ENCODE peak calls at places on chromosome 5, in eight cellular contexts. I is effector CD4-positive, alpha-beta T cell; O is HEK293T; Q is activated CD8-positive, alpha-beta memory T cell treated with anti-CD3 and anti-CD28 coated beads for 1 hour; A is right lobe of liver; M is T1000; B is stimulated activated CD8-positive, alpha-beta memory T cell treated with anti-CD3 and anti-CD28 coated beads, Interleukin-15, amount 100 ng/mL, for 1 hour; X is activated T-cell treated with anti-CD3 and anti-CD28 coated beads, Interleukin-2, amount 50 U/mL, for 1 hour. W is an unnamed sample.

GRCh38 chr5:78799254-78800017 is 150.9 kb upstream of the LHFPL2 start:
- DNase-seq in I (no peak), O (no peak), Q (no peak), A (no peak), M (no peak), B (no peak), X (no peak), W (no peak)

GRCh38 chr5:25345240-25345771 is 700.5 kb upstream of the CDH10 start:
- DNase-seq in I (no peak), O (no peak), Q (no peak), A (no peak), M (no peak), B (no peak), X (no peak), W (no peak)

GRCh38 chr5:120240716-120241115 is 223.4 kb upstream of the PRR16 start:
- DNase-seq in I (no peak), O (no peak), Q (no peak), A (no peak), M (no peak), B (no peak), X (no peak), W (no peak)

GRCh38 chr5:1031306-1031959 is 22.8 kb downstream of the NKD2 start:
- DNase-seq in I (no peak), O (no peak), Q (no peak), A (peak), M (no peak), B (no peak), X (no peak), W (no peak)

GRCh38 chr5:134438641-134439621 is 27.2 kb upstream of the CDKN2AIPNL start:
- DNase-seq in I (no peak), O (no peak), Q (no peak), A (peak), M (peak), B (no peak), X (no peak), W (peak)

GRCh38 chr5:169270827-169271226 is 30.1 kb downstream of the SLIT3 start:
- DNase-seq in I (no peak), O (no peak), Q (no peak), A (no peak), M (no peak), B (no peak), X (no peak), W (no peak)

GRCh38 chr5:124065508-124065907 is 553.5 kb downstream of the CSNK1G3 start:
- DNase-seq in I (no peak), O (no peak), Q (no peak), A (no peak), M (no peak), B (no peak), X (no peak), W (no peak)

GRCh38 chr5:322281-322941 is 897 bp downstream of the AHRR start:
- DNase-seq in I (no peak), O (no peak), Q (no peak), A (no peak), M (no peak), B (no peak), X (no peak), W (no peak)

GRCh38 chr5:35771839-35772238 is 84.9 kb upstream of the IL7R start:
- DNase-seq in I (no peak), O (no peak), Q (no peak), A (no peak), M (no peak), B (no peak), X (no peak), W (no peak)

GRCh38 chr5:95237324-95237723 is 47.6 kb downstream of the MCTP1 start:
- DNase-seq in I (no peak), O (no peak), Q (no peak), A (no peak), M (no peak), B (no peak), X (no peak), W (no peak)

GRCh38 chr5:41754857-41755256 is 115.4 kb downstream of the OXCT1 start:
- DNase-seq in I (no peak), O (no peak), Q (no peak), A (no peak), M (no peak), B (no peak), X (no peak), W (no peak)

W was measured in NCI-H1105 treated with DMSO at 0.1 percent for 48 hours.